ENCODE peak calls at places on chromosomes 3 and 15, in eight cellular contexts. P, X, N, E, W, R, V and A are unnamed samples.
A peak's percentile ranks its signal among the peaks of the same experiment; 100 is the strongest.

GRCh38 chr3:158918451-158918850 is 116.6 kb downstream of the MFSD1 start:
- DNase-seq in E (no peak), P (no peak), X (no peak), W (no peak), N (no peak), R (no peak), V (no peak), A (no peak)

GRCh38 chr3:71247221-71247947 is 336.1 kb downstream of the FOXP1 start:
- DNase-seq in P (no peak), N (no peak), E (no peak), W (peak; percentile 49), R (no peak), X (peak; percentile 23), V (no peak), A (peak; percentile 76)

GRCh38 chr15:57552678-57553334 is 38.9 kb upstream of the MYZAP start:
- DNase-seq in P (no peak), R (no peak), W (no peak), N (peak; percentile 40), E (no peak), X (no peak), V (no peak), A (no peak)

GRCh38 chr3:32313723-32314473 is 75.4 kb downstream of the CMTM8 start:
- DNase-seq in P (no peak), V (no peak), E (no peak), N (no peak), R (no peak), X (peak; percentile 25), W (no peak), A (no peak)

GRCh38 chr3:152835311-152836102 is 576 bp downstream of the P2RY1 start:
- DNase-seq in X (peak; percentile 76), E (peak; percentile 20), P (no peak), V (peak; percentile 87), R (peak; percentile 6), N (peak; percentile 81), W (peak; percentile 19), A (peak; percentile 69)

GRCh38 chr3:12227833-12228232 is 61.0 kb upstream of the PPARG start:
- DNase-seq in E (no peak), V (no peak), R (no peak), P (no peak), N (no peak), X (peak; percentile 91), W (no peak), A (no peak)

GRCh38 chr3:125594581-125595011 is 701 bp downstream of the OSBPL11 start:
- DNase-seq in P (no peak), W (no peak), E (peak; percentile 4), R (peak; percentile 9), N (no peak), X (no peak), V (peak; percentile 22), A (no peak)

GRCh38 chr3:133991637-133992036 is 38.1 kb downstream of the SLCO2A1 start:
- DNase-seq in W (no peak), X (peak; percentile 28), E (no peak), R (no peak), N (no peak), P (no peak), V (no peak), A (no peak)

GRCh38 chr15:101827257-101827656 is 15.3 kb downstream of the OR4F15 start:
- DNase-seq in X (peak; percentile 0), R (no peak), P (no peak), V (no peak), E (no peak), W (no peak), N (no peak), A (no peak)

GRCh38 chr3:181623924-181624694 is 87.6 kb upstream of the SOX2 start:
- DNase-seq in N (no peak), R (no peak), V (no peak), X (no peak), W (no peak), P (no peak), E (no peak), A (no peak)

GRCh38 chr15:52252781-52253180 is 42.8 kb downstream of the MYO5C start:
- DNase-seq in E (no peak), V (no peak), P (no peak), N (no peak), W (peak; percentile 98), R (no peak), X (peak; percentile 93), A (no peak)

GRCh38 chr3:46409735-46410489 is 2.9 kb downstream of the CCRL2 start:
- DNase-seq in E (no peak), W (no peak), P (no peak), R (no peak), N (no peak), V (no peak), X (no peak), A (no peak)

GRCh38 chr3:111714305-111714704 is 119.2 kb upstream of the ZBED2 start:
- DNase-seq in V (no peak), N (no peak), W (no peak), R (no peak), X (no peak), P (no peak), E (no peak), A (no peak)

GRCh38 chr3:85691196-85691595 is 732.4 kb downstream of the CADM2 start:
- DNase-seq in W (no peak), E (no peak), N (no peak), V (no peak), R (no peak), X (peak; percentile 53), P (no peak), A (no peak)

GRCh38 chr3:188904670-188905069 is 267.1 kb upstream of the TPRG1 start:
- DNase-seq in R (no peak), E (no peak), P (no peak), N (no peak), W (no peak), V (no peak), X (peak; percentile 57), A (no peak)

GRCh38 chr15:69412701-69413100 is 1.4 kb upstream of the KIF23 start:
- DNase-seq in E (no peak), P (no peak), N (no peak), V (no peak), W (no peak), R (no peak), X (no peak), A (no peak)

GRCh38 chr3:48997102-48997637 is 7.1 kb downstream of the P4HTM start:
- DNase-seq in R (no peak), W (no peak), X (no peak), E (no peak), P (no peak), N (no peak), V (no peak), A (no peak)

GRCh38 chr15:62413786-62414185 is 248.7 kb upstream of the C2CD4B start:
- DNase-seq in R (no peak), P (no peak), V (no peak), X (peak; percentile 95), E (no peak), W (no peak), N (no peak), A (no peak)

GRCh38 chr3:182294696-182295095 is 498.6 kb upstream of the ATP11B start:
- DNase-seq in R (no peak), X (no peak), P (no peak), V (no peak), W (no peak), E (no peak), N (no peak), A (no peak)

GRCh38 chr3:171654809-171655208 is 155.5 kb downstream of the PLD1 start:
- DNase-seq in W (no peak), R (no peak), N (peak; percentile 83), E (no peak), V (peak; percentile 18), X (peak; percentile 75), P (no peak), A (no peak)

GRCh38 chr15:65642588-65642987 is 20.9 kb downstream of the SLC24A1 start:
- DNase-seq in W (no peak), E (no peak), R (no peak), X (no peak), N (no peak), P (no peak), V (no peak), A (no peak)

GRCh38 chr3:7385635-7386034 is 524.7 kb downstream of the GRM7 start:
- DNase-seq in W (no peak), N (no peak), E (no peak), R (no peak), X (no peak), P (no peak), V (no peak), A (no peak)